ENCODE peak calls at places on chromosomes 11 and 22, in four cellular contexts. Y, I, D and B are unnamed samples.

GRCh38 chr11:127919206-127920000 is 668.0 kb downstream of the ETS1 start:
- DNase-seq in Y (no peak), I (peak), D (no peak), B (no peak)

GRCh38 chr22:41028841-41029240 is 63.6 kb upstream of the EP300 start:
- DNase-seq in Y (no peak), I (peak), D (no peak), B (no peak)

GRCh38 chr11:7892059-7892699 is 38.9 kb downstream of the OR10A6 start:
- DNase-seq in Y (no peak), I (peak), D (no peak), B (no peak)

GRCh38 chr11:18802381-18803257 is 11.0 kb upstream of the PTPN5 start:
- DNase-seq in Y (peak), I (peak), D (no peak), B (no peak)

GRCh38 chr11:70268526-70268925 is 2.0 kb upstream of the PPFIA1 start:
- DNase-seq in Y (no peak), I (no peak), D (no peak), B (no peak)

GRCh38 chr11:63839508-63840355 is 822 bp downstream of the MARK2 start:
- DNase-seq in Y (no peak), I (peak), D (no peak), B (no peak)

GRCh38 chr11:127711748-127712147 is 711.2 kb upstream of the KIRREL3 start:
- DNase-seq in Y (no peak), I (no peak), D (no peak), B (no peak)

GRCh38 chr11:92550411-92550810 is 325.8 kb downstream of the FAT3 start:
- DNase-seq in Y (no peak), I (no peak), D (no peak), B (no peak)

GRCh38 chr11:111954154-111954553 is 17.0 kb downstream of the DIXDC1 start:
- DNase-seq in Y (no peak), I (no peak), D (no peak), B (no peak)

GRCh38 chr11:129230006-129230405 is 37.9 kb upstream of the ARHGAP32 start:
- DNase-seq in Y (no peak), I (no peak), D (no peak), B (no peak)

GRCh38 chr22:44025171-44026065 is 1.3 kb downstream of the PARVB start:
- DNase-seq in Y (no peak), I (no peak), D (no peak), B (no peak)

GRCh38 chr11:78651923-78652602 is 77.4 kb upstream of the NARS2 start:
- DNase-seq in Y (no peak), I (no peak), D (no peak), B (no peak)

GRCh38 chr11:120331301-120331966 is 4.8 kb upstream of the ARHGEF12 start:
- DNase-seq in Y (no peak), I (peak), D (no peak), B (no peak)

GRCh38 chr22:41367680-41368542 is 13.8 kb upstream of the TEF start:
- DNase-seq in Y (peak), I (peak), D (no peak), B (no peak)

GRCh38 chr11:34417203-34417602 is 21.5 kb upstream of the CAT start:
- DNase-seq in Y (no peak), I (no peak), D (no peak), B (no peak)

GRCh38 chr11:46380340-46381045 is 976 bp upstream of the MDK start:
- DNase-seq in Y (no peak), I (peak), D (peak), B (no peak)

GRCh38 chr11:65380460-65381126 is 1.9 kb downstream of the SLC25A45 start:
- DNase-seq in Y (no peak), I (no peak), D (no peak), B (no peak)

GRCh38 chr22:50032109-50032871 is 19.7 kb upstream of the IL17REL start:
- DNase-seq in Y (no peak), I (no peak), D (no peak), B (no peak)

GRCh38 chr11:24513837-24514594 is 17.2 kb downstream of the LUZP2 start:
- DNase-seq in Y (no peak), I (no peak), D (no peak), B (no peak)

GRCh38 chr11:64864473-64865285 is 13.7 kb downstream of the EHD1 start:
- DNase-seq in Y (no peak), I (peak), D (no peak), B (no peak)

GRCh38 chr11:111923351-111923788 is 4.7 kb downstream of the C11orf52 start:
- DNase-seq in Y (no peak), I (peak), D (no peak), B (no peak)

GRCh38 chr11:102111787-102112653 is 1.8 kb downstream of the YAP1 start:
- DNase-seq in Y (no peak), I (peak), D (no peak), B (no peak)

GRCh38 chr22:17155941-17156340 is 3.1 kb downstream of the HDHD5 start:
- DNase-seq in Y (no peak), I (no peak), D (no peak), B (no peak)

GRCh38 chr11:44564653-44565007 is 833 bp upstream of the CD82 start:
- DNase-seq in Y (peak), I (peak), D (peak), B (no peak)

GRCh38 chr11:30801357-30801756 is 215.2 kb upstream of the MPPED2 start:
- DNase-seq in Y (no peak), I (no peak), D (no peak), B (no peak)

GRCh38 chr11:33687733-33688479 is 12.7 kb downstream of the C11orf91 start:
- DNase-seq in Y (peak), I (peak), D (no peak), B (peak)

GRCh38 chr22:33666661-33667619 is 253.3 kb downstream of the LARGE1 start:
- DNase-seq in Y (no peak), I (no peak), D (no peak), B (no peak)